ENCODE peak calls at places on chromosomes 1 and 21, in five cellular contexts. One of them, this sample, is unnamed. For H3K4me1, the result is how much of the 10 kb centered on the place peaks cover.

GRCh38 chr1:192889082-192889481 is 80.2 kb downstream of the RGS2 start:
- DNase-seq in neural progenitor cell: no peak
- DNase-seq in H9: no peak
- DNase-seq in RWPE2: no peak
- DNase-seq in A549: no peak
- DNase-seq in this sample: no peak

GRCh38 chr1:28804071-28804470 is 7.9 kb upstream of the OPRD1 start:
- DNase-seq in A549: no peak
- DNase-seq in neural progenitor cell: peak
- DNase-seq in H9: no peak
- DNase-seq in RWPE2: no peak
- DNase-seq in this sample: no peak

GRCh38 chr1:59457786-59458185 is 160.9 kb downstream of the FGGY start:
- DNase-seq in A549: no peak
- DNase-seq in H9: no peak
- DNase-seq in neural progenitor cell: no peak
- DNase-seq in RWPE2: no peak
- DNase-seq in this sample: no peak

GRCh38 chr1:54774820-54775498 is 10.6 kb upstream of the PARS2 start:
- DNase-seq in RWPE2: no peak
- DNase-seq in A549: peak
- DNase-seq in neural progenitor cell: peak
- DNase-seq in H9: peak
- DNase-seq in this sample: no peak

GRCh38 chr1:196180847-196181593 is 427.2 kb downstream of the KCNT2 start:
- DNase-seq in A549: peak
- DNase-seq in H9: no peak
- DNase-seq in neural progenitor cell: no peak
- DNase-seq in RWPE2: no peak
- DNase-seq in this sample: peak

GRCh38 chr1:41313661-41314131 is 47.5 kb upstream of the FOXO6 start:
- DNase-seq in RWPE2: no peak
- DNase-seq in neural progenitor cell: peak
- DNase-seq in H9: peak
- DNase-seq in A549: no peak
- DNase-seq in this sample: no peak

GRCh38 chr21:33951276-33952178 is 35.9 kb upstream of the ATP5PO start:
- DNase-seq in H9: no peak
- DNase-seq in RWPE2: no peak
- DNase-seq in neural progenitor cell: no peak
- DNase-seq in A549: no peak
- DNase-seq in this sample: no peak

GRCh38 chr21:41233913-41234312 is 66.0 kb downstream of the BACE2 start:
- DNase-seq in neural progenitor cell: no peak
- DNase-seq in A549: no peak
- DNase-seq in H9: no peak
- DNase-seq in RWPE2: no peak
- DNase-seq in this sample: no peak

GRCh38 chr1:52668711-52669110 is 29.4 kb downstream of the COA7 start:
- DNase-seq in H9: no peak
- DNase-seq in neural progenitor cell: no peak
- DNase-seq in A549: no peak
- DNase-seq in RWPE2: no peak
- DNase-seq in this sample: no peak

GRCh38 chr1:168365719-168366474 is 85.2 kb downstream of the TBX19 start:
- DNase-seq in RWPE2: no peak
- DNase-seq in A549: no peak
- DNase-seq in neural progenitor cell: peak
- DNase-seq in H9: no peak
- DNase-seq in this sample: no peak

GRCh38 chr1:111140680-111140967 is 601 bp downstream of the CEPT1 start:
- DNase-seq in A549: peak
- DNase-seq in RWPE2: peak
- DNase-seq in neural progenitor cell: peak
- DNase-seq in H9: peak
- DNase-seq in this sample: peak

GRCh38 chr1:159854101-159854692 is 8.3 kb downstream of the VSIG8 start:
- DNase-seq in A549: peak
- DNase-seq in neural progenitor cell: peak
- DNase-seq in RWPE2: no peak
- DNase-seq in H9: peak
- DNase-seq in this sample: no peak

GRCh38 chr1:8717148-8717547 is 100.3 kb downstream of the RERE start:
- DNase-seq in A549: no peak
- DNase-seq in neural progenitor cell: no peak
- DNase-seq in RWPE2: no peak
- DNase-seq in H9: no peak
- DNase-seq in this sample: no peak

GRCh38 chr1:23593556-23594148 is 34.4 kb upstream of the ID3 start:
- DNase-seq in RWPE2: peak
- DNase-seq in H9: peak
- DNase-seq in A549: peak
- DNase-seq in neural progenitor cell: no peak
- DNase-seq in this sample: peak

GRCh38 chr1:67682659-67683197 is 2.3 kb upstream of the GADD45A start:
- DNase-seq in A549: no peak
- DNase-seq in H9: no peak
- DNase-seq in neural progenitor cell: no peak
- DNase-seq in RWPE2: no peak
- DNase-seq in this sample: no peak

GRCh38 chr21:33234618-33235520 is 5.1 kb downstream of the IFNAR2 start:
- DNase-seq in A549: no peak
- DNase-seq in neural progenitor cell: no peak
- DNase-seq in H9: no peak
- DNase-seq in RWPE2: no peak
- DNase-seq in this sample: no peak

GRCh38 chr21:42781150-42781980 is 98.0 kb downstream of the WDR4 start:
- DNase-seq in H9: peak
- DNase-seq in A549: no peak
- DNase-seq in neural progenitor cell: peak
- DNase-seq in RWPE2: no peak
- DNase-seq in this sample: no peak

GRCh38 chr1:7420098-7420445 is 351.0 kb upstream of the VAMP3 start:
- DNase-seq in A549: no peak
- DNase-seq in H9: peak
- DNase-seq in RWPE2: peak
- DNase-seq in neural progenitor cell: no peak
- DNase-seq in this sample: no peak

GRCh38 chr1:20105856-20106255 is 13.5 kb downstream of the PLA2G2D start:
- DNase-seq in H9: no peak
- DNase-seq in RWPE2: no peak
- DNase-seq in neural progenitor cell: no peak
- DNase-seq in A549: no peak
- DNase-seq in this sample: no peak

GRCh38 chr1:117120774-117121588 is 568 bp downstream of the TRIM45 start:
- DNase-seq in RWPE2: no peak
- DNase-seq in A549: peak
- DNase-seq in neural progenitor cell: peak
- DNase-seq in H9: peak
- DNase-seq in this sample: no peak

GRCh38 chr1:85406887-85407593 is 57.9 kb downstream of the DDAH1 start:
- DNase-seq in neural progenitor cell: no peak
- DNase-seq in RWPE2: no peak
- DNase-seq in A549: peak
- DNase-seq in H9: no peak
- DNase-seq in this sample: peak

GRCh38 chr1:11151854-11152612 is 37.1 kb upstream of the ANGPTL7 start:
- DNase-seq in A549: no peak
- DNase-seq in RWPE2: no peak
- DNase-seq in neural progenitor cell: no peak
- DNase-seq in H9: no peak
- DNase-seq in this sample: no peak

GRCh38 chr1:35324486-35324885 is 56.0 kb downstream of the ZMYM4 start:
- DNase-seq in A549: no peak
- DNase-seq in RWPE2: no peak
- DNase-seq in neural progenitor cell: no peak
- DNase-seq in H9: no peak
- DNase-seq in this sample: no peak

GRCh38 chr1:77954521-77954920 is 24.4 kb downstream of the FUBP1 start:
- DNase-seq in neural progenitor cell: no peak
- DNase-seq in RWPE2: no peak
- DNase-seq in A549: no peak
- DNase-seq in H9: no peak
- DNase-seq in this sample: no peak

GRCh38 chr1:226021406-226022200 is 22.5 kb upstream of the SDE2 start:
- DNase-seq in neural progenitor cell: no peak
- DNase-seq in RWPE2: no peak
- DNase-seq in H9: no peak
- DNase-seq in A549: no peak
- DNase-seq in this sample: no peak

DNA sequence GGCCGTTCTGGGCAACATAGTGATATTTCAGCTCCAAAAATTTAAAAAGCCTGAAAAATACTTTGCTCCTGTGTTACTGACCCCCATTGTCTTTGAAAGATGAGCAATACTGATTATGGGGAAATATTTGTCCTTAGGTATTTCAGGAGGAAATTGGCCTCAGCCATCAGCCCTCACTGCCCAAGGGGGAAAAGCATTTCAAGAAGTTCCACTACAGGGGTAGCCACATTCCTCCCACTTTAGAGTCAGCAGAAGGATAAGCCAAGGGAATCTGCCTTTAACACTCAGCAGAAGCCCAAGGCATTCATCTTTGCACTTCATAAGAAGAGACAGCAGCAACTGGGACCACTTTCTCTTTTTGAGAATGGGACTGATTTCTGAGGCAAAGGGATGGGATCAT is 40.5 kb upstream of the ZNF326 start:
- DNase-seq in H9: no peak
- DNase-seq in neural progenitor cell: no peak
- DNase-seq in A549: no peak
- DNase-seq in RWPE2: no peak
- DNase-seq in this sample: no peak
- H3K4me1 ChIP-seq in H9: under half
- H3K4me1 ChIP-seq in neural progenitor cell: under half
- H3K4me1 ChIP-seq in A549: half or more
- H3K4me1 ChIP-seq in RWPE2: under half
- H3K4me1 ChIP-seq in this sample: under half

GRCh38 chr1:33338495-33339211 is 17.8 kb upstream of the A3GALT2 start:
- DNase-seq in RWPE2: no peak
- DNase-seq in neural progenitor cell: peak
- DNase-seq in A549: no peak
- DNase-seq in H9: no peak
- DNase-seq in this sample: no peak
- H3K4me1 ChIP-seq in RWPE2: half or more
- H3K4me1 ChIP-seq in neural progenitor cell: half or more
- H3K4me1 ChIP-seq in A549: half or more
- H3K4me1 ChIP-seq in H9: under half
- H3K4me1 ChIP-seq in this sample: half or more

GRCh38 chr1:183600136-183600535 is 9.9 kb upstream of the NCF2 start:
- DNase-seq in RWPE2: no peak
- DNase-seq in A549: no peak
- DNase-seq in H9: no peak
- DNase-seq in neural progenitor cell: no peak
- DNase-seq in this sample: no peak
- H3K4me1 ChIP-seq in RWPE2: under half
- H3K4me1 ChIP-seq in A549: under half
- H3K4me1 ChIP-seq in H9: under half
- H3K4me1 ChIP-seq in neural progenitor cell: under half
- H3K4me1 ChIP-seq in this sample: under half

GRCh38 chr1:145978860-145979745 is 14.6 kb downstream of the POLR3GL start:
- DNase-seq in RWPE2: peak
- DNase-seq in neural progenitor cell: peak
- DNase-seq in A549: no peak
- DNase-seq in H9: peak
- DNase-seq in this sample: peak
- H3K4me1 ChIP-seq in RWPE2: under half
- H3K4me1 ChIP-seq in neural progenitor cell: under half
- H3K4me1 ChIP-seq in A549: under half
- H3K4me1 ChIP-seq in H9: under half
- H3K4me1 ChIP-seq in this sample: under half

DNA sequence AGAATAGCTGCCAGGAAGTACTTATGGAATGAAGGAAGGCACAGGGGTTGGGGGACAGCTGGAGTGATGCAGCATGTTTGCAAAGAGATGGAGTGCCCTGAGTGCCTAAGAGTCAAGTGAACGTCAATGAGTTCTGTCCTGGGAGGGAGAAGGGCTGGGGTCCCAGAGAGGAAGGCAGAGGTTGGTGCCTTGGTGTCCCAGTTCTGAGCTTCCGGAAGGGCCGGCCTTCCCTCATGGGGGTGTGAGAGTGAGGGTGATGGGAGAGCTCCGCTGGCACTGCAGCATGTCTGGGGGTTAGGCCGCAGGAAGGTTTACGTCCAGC is 17.6 kb downstream of the NES start:
- DNase-seq in H9: no peak
- DNase-seq in RWPE2: no peak
- DNase-seq in A549: no peak
- DNase-seq in neural progenitor cell: no peak
- DNase-seq in this sample: no peak
- H3K4me1 ChIP-seq in H9: under half
- H3K4me1 ChIP-seq in RWPE2: under half
- H3K4me1 ChIP-seq in A549: half or more
- H3K4me1 ChIP-seq in neural progenitor cell: half or more
- H3K4me1 ChIP-seq in this sample: under half

DNA sequence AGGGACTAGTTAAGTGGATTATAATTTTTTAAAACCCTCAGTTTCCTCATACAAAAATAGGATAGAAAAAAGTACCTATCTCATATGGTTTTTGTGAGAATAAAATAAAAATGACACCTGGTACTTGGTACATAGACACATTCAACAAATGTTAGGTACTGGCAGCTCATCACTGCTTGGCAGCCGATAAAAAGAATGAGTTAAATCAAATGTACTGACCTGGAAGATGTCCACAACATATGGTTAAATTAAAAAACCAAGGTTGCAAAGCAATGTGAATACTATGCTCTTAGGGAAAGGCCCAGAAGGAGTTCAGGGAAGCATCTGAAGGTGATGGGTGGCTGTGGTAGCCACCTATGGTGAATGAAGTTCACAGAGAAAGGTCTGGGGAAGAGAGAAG is 64.9 kb upstream of the SMYD2 start:
- DNase-seq in neural progenitor cell: no peak
- DNase-seq in H9: no peak
- DNase-seq in A549: no peak
- DNase-seq in RWPE2: no peak
- DNase-seq in this sample: no peak
- H3K4me1 ChIP-seq in neural progenitor cell: under half
- H3K4me1 ChIP-seq in H9: under half
- H3K4me1 ChIP-seq in A549: half or more
- H3K4me1 ChIP-seq in RWPE2: under half
- H3K4me1 ChIP-seq in this sample: half or more

GRCh38 chr1:101309334-101310221 is 72.8 kb downstream of the S1PR1 start:
- DNase-seq in neural progenitor cell: peak
- DNase-seq in RWPE2: no peak
- DNase-seq in A549: peak
- DNase-seq in H9: peak
- DNase-seq in this sample: no peak

GRCh38 chr1:101312192-101312591 is 75.4 kb downstream of the S1PR1 start:
- DNase-seq in neural progenitor cell: no peak
- DNase-seq in RWPE2: no peak
- DNase-seq in H9: no peak
- DNase-seq in A549: no peak
- DNase-seq in this sample: no peak

GRCh38 chr1:101310484-101310883 is 73.7 kb downstream of the S1PR1 start:
- DNase-seq in RWPE2: no peak
- DNase-seq in H9: no peak
- DNase-seq in neural progenitor cell: no peak
- DNase-seq in A549: no peak
- DNase-seq in this sample: no peak

GRCh38 chr1:101308935-101309333 is 72.1 kb downstream of the S1PR1 start:
- DNase-seq in A549: no peak
- DNase-seq in neural progenitor cell: no peak
- DNase-seq in H9: peak
- DNase-seq in RWPE2: no peak
- DNase-seq in this sample: no peak

GRCh38 chr1:101311146-101311892 is 74.5 kb downstream of the S1PR1 start:
- DNase-seq in H9: no peak
- DNase-seq in neural progenitor cell: no peak
- DNase-seq in RWPE2: no peak
- DNase-seq in A549: no peak
- DNase-seq in this sample: no peak
- H3K4me1 ChIP-seq in H9: under half
- H3K4me1 ChIP-seq in neural progenitor cell: under half
- H3K4me1 ChIP-seq in RWPE2: under half
- H3K4me1 ChIP-seq in A549: under half
- H3K4me1 ChIP-seq in this sample: under half